ENCODE peak calls at places on chromosomes 3 and 15, in eight cellular contexts. D is tibial artery, E is fibroblast of pulmonary artery, O is occipital lobe, S is sciatic nerve, U is IMR-90, Y is NCI-H2029, I is NCI-H2081. X is an unnamed sample.

GRCh38 chr3:14861031-14861430 is 42.3 kb downstream of the FGD5 start:
- DNase-seq in D (no peak), E (peak; percentile 46), O (no peak), S (no peak), U (no peak), Y (no peak), I (no peak), X (no peak)

GRCh38 chr15:59543721-59544547 is 67.6 kb upstream of the GCNT3 start:
- DNase-seq in D (no peak), E (no peak), O (no peak), S (no peak), U (no peak), Y (no peak), I (no peak), X (no peak)

GRCh38 chr3:106473576-106474506 is 605.0 kb upstream of the CBLB start:
- DNase-seq in D (no peak), E (no peak), O (no peak), S (no peak), U (no peak), Y (no peak), I (no peak), X (no peak)

GRCh38 chr3:64384561-64384960 is 159.3 kb upstream of the PRICKLE2 start:
- DNase-seq in D (no peak), E (no peak), O (no peak), S (no peak), U (no peak), Y (no peak), I (no peak), X (no peak)

GRCh38 chr3:188947983-188948657 is 223.7 kb upstream of the TPRG1 start:
- DNase-seq in D (peak; percentile 99), E (peak; percentile 100), O (peak; percentile 89), S (peak; percentile 94), U (peak; percentile 85), Y (peak; percentile 96), I (peak; percentile 98), X (no peak)

GRCh38 chr15:81293728-81294500 is 30.0 kb downstream of the STARD5 start:
- DNase-seq in D (peak; percentile 58), E (no peak), O (no peak), S (peak; percentile 54), U (no peak), Y (no peak), I (no peak), X (peak; percentile 86)

GRCh38 chr3:38497026-38497425 is 886 bp downstream of the EXOG start:
- DNase-seq in D (no peak), E (peak; percentile 23), O (no peak), S (no peak), U (peak; percentile 40), Y (no peak), I (no peak), X (no peak)

GRCh38 chr3:54830658-54831057 is 97.2 kb downstream of the LRTM1 start:
- DNase-seq in D (no peak), E (peak; percentile 18), O (no peak), S (no peak), U (peak; percentile 36), Y (no peak), I (no peak), X (no peak)

GRCh38 chr3:190345027-190345821 is 23.0 kb upstream of the CLDN1 start:
- DNase-seq in D (no peak), E (peak; percentile 98), O (no peak), S (no peak), U (peak; percentile 97), Y (no peak), I (no peak), X (no peak)

GRCh38 chr15:66123799-66124198 is 129.8 kb downstream of the MEGF11 start:
- DNase-seq in D (no peak), E (no peak), O (no peak), S (no peak), U (no peak), Y (no peak), I (no peak), X (no peak)

GRCh38 chr15:101108791-101109190 is 143.1 kb downstream of the CHSY1 start:
- DNase-seq in D (no peak), E (no peak), O (no peak), S (no peak), U (no peak), Y (no peak), I (no peak), X (no peak)

GRCh38 chr3:25457642-25458419 is 29.8 kb downstream of the RARB start:
- DNase-seq in D (no peak), E (no peak), O (no peak), S (no peak), U (peak; percentile 24), Y (no peak), I (no peak), X (no peak)

GRCh38 chr15:63052961-63053698 is 10.6 kb downstream of the TPM1 start:
- DNase-seq in D (peak; percentile 87), E (no peak), O (no peak), S (no peak), U (no peak), Y (no peak), I (no peak), X (no peak)

GRCh38 chr3:45026038-45026437 is at the start of gene CLEC3B:
- DNase-seq in D (peak; percentile 88), E (peak; percentile 87), O (no peak), S (peak; percentile 77), U (peak; percentile 78), Y (no peak), I (no peak), X (no peak)

GRCh38 chr3:52237659-52238172 is 1.2 kb downstream of the TWF2 start:
- DNase-seq in D (peak; percentile 92), E (peak; percentile 82), O (peak; percentile 53), S (peak; percentile 87), U (peak; percentile 89), Y (peak; percentile 24), I (no peak), X (no peak)

GRCh38 chr3:137769321-137770065 is 5.4 kb downstream of the SOX14 start:
- DNase-seq in D (no peak), E (no peak), O (no peak), S (no peak), U (no peak), Y (no peak), I (no peak), X (no peak)

GRCh38 chr3:177467268-177467985 is 270.1 kb upstream of the TBL1XR1 start:
- DNase-seq in D (no peak), E (no peak), O (no peak), S (no peak), U (no peak), Y (no peak), I (no peak), X (no peak)

GRCh38 chr3:57756528-57757401 is 656 bp downstream of the SLMAP start:
- DNase-seq in D (peak; percentile 80), E (peak; percentile 62), O (peak; percentile 52), S (peak; percentile 69), U (peak; percentile 74), Y (no peak), I (no peak), X (peak; percentile 18)